ENCODE peak calls at places on chromosomes 2 and 18, in eight cellular contexts. W, T, X, K, N, G, Y and A are unnamed samples.

GRCh38 chr2:191499874-191500565 is 177.9 kb upstream of the NABP1 start:
- DNase-seq in W (no peak), T (no peak), X (no peak), K (no peak), N (no peak), G (peak; percentile 44), Y (no peak), A (no peak)

GRCh38 chr2:174874081-174874480 is 109.8 kb upstream of the CHRNA1 start:
- DNase-seq in W (no peak), T (no peak), X (no peak), K (no peak), N (no peak), G (no peak), Y (no peak), A (no peak)

GRCh38 chr2:223093436-223093839 is 41.4 kb downstream of the KCNE4 start:
- DNase-seq in W (no peak), T (no peak), X (peak; percentile 91), K (peak; percentile 65), N (peak; percentile 63), G (peak; percentile 74), Y (no peak), A (no peak)

GRCh38 chr18:31610841-31611240 is 19.2 kb downstream of the TTR start:
- DNase-seq in W (no peak), T (peak; percentile 39), X (no peak), K (no peak), N (no peak), G (no peak), Y (no peak), A (no peak)

GRCh38 chr2:221541131-221541735 is 30.9 kb downstream of the EPHA4 start:
- DNase-seq in W (no peak), T (no peak), X (no peak), K (no peak), N (peak; percentile 28), G (no peak), Y (no peak), A (no peak)

GRCh38 chr18:1480309-1480708 is 575.6 kb downstream of the ADCYAP1 start:
- DNase-seq in W (no peak), T (no peak), X (no peak), K (no peak), N (no peak), G (no peak), Y (no peak), A (no peak)

GRCh38 chr2:73969356-73969755 is 15.4 kb upstream of the TET3 start:
- DNase-seq in W (no peak), T (no peak), X (no peak), K (no peak), N (no peak), G (peak; percentile 14), Y (no peak), A (no peak)

GRCh38 chr2:156319811-156320490 is 12.6 kb downstream of the NR4A2 start:
- DNase-seq in W (no peak), T (no peak), X (peak; percentile 90), K (no peak), N (no peak), G (no peak), Y (no peak), A (no peak)

GRCh38 chr2:181779288-181779871 is 99.1 kb upstream of the NEUROD1 start:
- DNase-seq in W (no peak), T (no peak), X (no peak), K (no peak), N (no peak), G (no peak), Y (no peak), A (no peak)

GRCh38 chr2:214593723-214594122 is 182.9 kb downstream of the VWC2L start:
- DNase-seq in W (no peak), T (no peak), X (no peak), K (peak; percentile 96), N (no peak), G (peak; percentile 27), Y (no peak), A (no peak)

GRCh38 chr2:46737577-46737976 is 178.0 kb downstream of the MCFD2 start:
- DNase-seq in W (no peak), T (no peak), X (no peak), K (no peak), N (peak; percentile 66), G (no peak), Y (no peak), A (no peak)

GRCh38 chr2:218194880-218195279 is 22.1 kb upstream of the ARPC2 start:
- DNase-seq in W (no peak), T (no peak), X (no peak), K (no peak), N (no peak), G (no peak), Y (no peak), A (no peak)

GRCh38 chr18:21335927-21336488 is 94.0 kb downstream of the GREB1L start:
- DNase-seq in W (no peak), T (no peak), X (no peak), K (no peak), N (no peak), G (no peak), Y (no peak), A (no peak)

DNA sequence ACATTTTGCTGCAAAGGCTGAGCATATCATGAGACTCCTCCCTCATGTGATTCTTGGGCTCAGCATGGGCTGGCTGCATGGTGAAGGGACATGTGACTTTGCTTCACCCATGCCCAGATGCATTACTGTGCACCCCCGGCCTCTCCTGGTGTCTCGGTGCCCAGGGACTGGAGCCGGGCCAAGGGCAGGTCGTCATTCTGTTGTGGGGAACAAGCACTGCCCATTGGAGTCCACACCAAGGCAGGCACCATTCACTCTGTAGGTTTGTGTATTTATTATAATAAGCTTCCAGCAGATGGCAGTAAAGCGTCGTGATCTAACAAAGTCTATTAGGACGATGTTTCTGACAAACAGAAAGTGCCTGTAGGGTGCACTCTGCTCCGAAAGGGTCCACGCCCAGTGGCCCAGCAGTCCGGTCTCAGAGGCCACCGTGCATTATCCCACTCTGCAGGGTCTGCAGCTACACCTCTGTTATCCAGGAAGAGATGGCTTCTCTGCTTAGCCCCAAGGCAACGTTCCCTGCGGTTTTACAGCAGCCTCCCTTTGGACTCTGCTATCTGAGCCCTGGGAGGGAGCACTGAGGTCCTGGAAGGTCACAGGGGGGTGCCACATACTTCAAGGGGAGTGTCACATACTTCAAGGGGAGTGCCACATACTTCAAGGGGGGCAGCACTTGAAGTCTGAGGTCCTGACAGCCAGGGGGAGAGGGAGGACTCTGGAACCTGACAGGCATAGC is 219.6 kb downstream of the TSN start:
- DNase-seq in W (peak; percentile 32), T (peak; percentile 62), X (peak; percentile 80), K (peak; percentile 73), N (peak; percentile 63), G (peak; percentile 33), Y (no peak), A (peak; percentile 40)
- TF ChIP-seq CTCF in W (peak; percentile 72), T (peak; percentile 64), X (peak; percentile 53), K (peak; percentile 61), N (peak; percentile 22), G (peak; percentile 57), Y (peak; percentile 56), A (no peak)

GRCh38 chr18:51273435-51273834 is 76.0 kb upstream of the MEX3C start:
- DNase-seq in W (no peak), T (no peak), X (no peak), K (no peak), N (no peak), G (no peak), Y (no peak), A (no peak)

GRCh38 chr18:51279367-51279984 is 82.0 kb upstream of the MEX3C start:
- DNase-seq in W (no peak), T (no peak), X (no peak), K (no peak), N (no peak), G (no peak), Y (no peak), A (no peak)

GRCh38 chr18:51275712-51276473 is 78.4 kb upstream of the MEX3C start:
- DNase-seq in W (no peak), T (no peak), X (no peak), K (peak; percentile 44), N (no peak), G (no peak), Y (no peak), A (peak; percentile 30)

GRCh38 chr18:51278045-51278649 is 80.7 kb upstream of the MEX3C start:
- DNase-seq in W (peak; percentile 7), T (peak; percentile 60), X (no peak), K (peak; percentile 38), N (peak; percentile 57), G (no peak), Y (no peak), A (no peak)
- TF ChIP-seq CTCF in W (peak; percentile 25), T (peak; percentile 67), X (peak; percentile 10), K (peak; percentile 83), N (peak; percentile 98), G (peak; percentile 24), Y (peak; percentile 13), A (no peak)

DNA sequence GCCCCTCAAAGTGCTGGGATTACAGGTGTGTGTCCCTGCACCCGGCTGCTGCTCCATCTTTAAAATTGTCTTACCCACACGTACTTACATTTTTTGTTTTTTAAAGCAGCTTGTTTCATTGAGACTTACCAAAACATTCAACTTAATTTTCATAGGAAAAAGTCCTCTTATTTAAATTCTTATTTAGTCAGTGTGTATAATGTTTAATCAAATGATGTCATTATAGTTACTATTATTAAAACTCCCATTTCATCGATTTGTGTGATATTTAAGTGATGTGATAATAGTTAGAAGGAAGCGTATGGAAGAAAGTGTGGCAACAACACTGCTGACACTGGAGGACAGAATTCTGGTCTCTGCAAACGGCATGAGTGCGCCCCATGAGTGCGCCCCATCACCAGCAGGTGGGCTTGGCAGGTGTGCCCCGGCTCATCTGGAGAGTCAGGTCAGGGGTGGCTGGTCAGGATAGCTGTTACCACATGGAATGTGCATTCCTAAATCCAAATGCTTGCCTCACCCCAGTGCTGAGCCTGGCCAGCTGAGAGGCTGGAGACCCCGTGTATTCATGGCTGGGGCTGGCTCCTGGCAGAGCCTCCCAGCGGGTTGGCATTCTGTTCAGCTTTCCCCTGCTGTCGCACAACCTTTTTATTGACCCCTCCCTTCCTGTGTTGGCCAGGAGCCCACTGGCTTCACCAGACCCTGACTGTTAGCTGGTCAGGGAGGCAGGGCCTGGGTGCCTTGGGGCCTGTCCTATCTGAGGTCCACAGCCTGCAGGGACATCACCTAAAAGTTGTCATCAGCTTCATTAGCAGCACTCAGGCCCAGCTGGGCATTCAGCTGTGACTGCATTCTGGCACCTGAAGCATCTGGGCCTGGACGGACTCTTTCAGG is 79.7 kb downstream of the AGAP1 start:
- DNase-seq in W (no peak), T (no peak), X (no peak), K (no peak), N (no peak), G (no peak), Y (no peak), A (no peak)
- TF ChIP-seq CTCF in W (no peak), T (no peak), X (no peak), K (no peak), N (no peak), G (no peak), Y (no peak), A (no peak)

DNA sequence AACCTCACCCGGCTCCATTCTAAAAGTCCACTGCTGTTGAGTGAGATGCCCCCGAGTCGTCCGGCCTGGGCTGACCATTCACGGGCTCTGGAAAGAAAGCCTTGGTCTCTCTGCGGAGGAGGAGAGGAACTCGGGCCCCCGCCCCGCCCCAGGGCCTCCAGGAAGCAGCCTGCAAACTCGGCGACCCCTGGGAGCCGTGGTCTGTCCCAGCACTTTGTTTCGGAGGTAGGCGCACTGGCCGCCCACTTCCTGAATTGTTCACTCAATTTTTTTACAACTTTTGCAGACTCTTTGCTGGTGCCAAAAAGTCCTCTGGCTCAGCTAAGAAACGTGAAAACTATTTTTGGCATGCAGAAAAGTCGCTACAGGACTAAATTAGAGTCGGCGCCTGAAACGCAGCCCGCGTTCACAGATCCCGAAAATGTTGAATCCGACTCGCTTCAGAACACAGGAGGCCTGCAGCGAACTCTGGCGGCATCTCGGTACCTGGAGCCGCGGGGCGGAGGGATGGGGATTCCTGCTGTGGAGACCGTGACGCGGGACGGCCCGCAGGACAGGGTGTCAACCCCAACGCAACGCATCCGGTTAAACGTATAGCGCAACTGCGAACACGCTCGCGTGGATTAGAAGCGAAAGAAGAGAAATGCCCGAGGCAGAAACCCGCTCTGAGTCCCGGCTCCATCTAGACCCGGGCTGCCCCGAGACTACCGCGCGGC is 1.5 kb downstream of the PXDN start:
- DNase-seq in W (peak; percentile 38), T (peak; percentile 80), X (peak; percentile 95), K (peak; percentile 94), N (peak; percentile 90), G (no peak), Y (no peak), A (peak; percentile 82)
- TF ChIP-seq CTCF in W (no peak), T (no peak), X (peak; percentile 55), K (peak; percentile 79), N (peak; percentile 52), G (peak; percentile 70), Y (peak; percentile 37), A (no peak)